ENCODE peak calls at places on chromosomes 11 and 22, in seven cellular contexts. E, Q, T, P, J, X and O are unnamed samples.

GRCh38 chr11:117417342-117417741 is 89.7 kb downstream of the CEP164 start:
- DNase-seq in X (no peak), J (no peak), P (no peak), E (no peak), Q (no peak), T (no peak), O (no peak)

GRCh38 chr22:24423519-24424000 is 3.8 kb upstream of the ADORA2A start:
- DNase-seq in X (no peak), E (no peak), Q (no peak), T (no peak), J (peak), P (peak), O (peak)

GRCh38 chr22:46361861-46362220 is 26.3 kb downstream of the TRMU start:
- DNase-seq in X (no peak), T (no peak), Q (no peak), E (no peak), P (no peak), J (no peak), O (no peak)

GRCh38 chr11:31805037-31805628 is 6.0 kb downstream of the PAX6 start:
- DNase-seq in E (peak), Q (no peak), X (no peak), P (no peak), J (no peak), T (no peak), O (no peak)

GRCh38 chr11:86696004-86696403 is 23.6 kb upstream of the ME3 start:
- DNase-seq in J (peak), Q (peak), P (no peak), X (no peak), E (peak), T (peak), O (no peak)

GRCh38 chr11:64321533-64321932 is 3.6 kb downstream of the PRDX5 start:
- DNase-seq in E (peak), T (no peak), J (no peak), X (no peak), P (no peak), Q (no peak), O (no peak)

GRCh38 chr11:95469268-95469667 is 238.3 kb upstream of the SESN3 start:
- DNase-seq in E (no peak), T (no peak), P (no peak), J (no peak), Q (no peak), X (no peak), O (no peak)

GRCh38 chr22:37802310-37803194 is 5.2 kb upstream of the GCAT start:
- DNase-seq in T (no peak), X (no peak), E (peak), P (no peak), J (no peak), Q (no peak), O (peak)

GRCh38 chr11:25317221-25317620 is 820.4 kb downstream of the LUZP2 start:
- DNase-seq in P (no peak), E (peak), Q (no peak), X (no peak), J (no peak), T (no peak), O (no peak)

GRCh38 chr11:9019861-9020260 is 16.1 kb upstream of the NRIP3 start:
- DNase-seq in E (no peak), Q (no peak), X (no peak), J (no peak), T (no peak), P (no peak), O (no peak)

GRCh38 chr11:35235944-35236666 is 97.1 kb downstream of the CD44 start:
- DNase-seq in P (no peak), Q (peak), J (peak), E (peak), T (peak), X (no peak), O (peak)

GRCh38 chr11:96267490-96268010 is 75.4 kb downstream of the MAML2 start:
- DNase-seq in E (no peak), J (no peak), T (no peak), P (peak), X (no peak), Q (no peak), O (peak)

GRCh38 chr11:44305643-44306468 is 4.1 kb downstream of the ALX4 start:
- DNase-seq in X (no peak), J (no peak), Q (no peak), E (peak), P (peak), T (no peak), O (peak)

GRCh38 chr11:115141715-115142114 is 362.5 kb downstream of the CADM1 start:
- DNase-seq in Q (no peak), P (no peak), J (no peak), T (no peak), X (no peak), E (no peak), O (no peak)

GRCh38 chr11:74325649-74326645 is 14.5 kb upstream of the P4HA3 start:
- DNase-seq in J (peak), T (peak), E (peak), Q (peak), X (peak), P (no peak), O (no peak)

GRCh38 chr11:61973603-61974162 is 6.2 kb upstream of the FTH1 start:
- DNase-seq in P (no peak), J (peak), E (no peak), X (no peak), Q (no peak), T (no peak), O (no peak)

GRCh38 chr11:70593446-70593983 is 195.2 kb downstream of the CTTN start:
- DNase-seq in E (no peak), P (no peak), X (no peak), Q (no peak), J (no peak), T (no peak), O (no peak)

GRCh38 chr22:35399114-35399677 is 744 bp upstream of the MCM5 start:
- DNase-seq in J (no peak), T (no peak), X (no peak), P (peak), Q (no peak), E (no peak), O (peak)

GRCh38 chr11:2466069-2466801 is 21.4 kb downstream of the KCNQ1 start:
- DNase-seq in X (no peak), J (no peak), P (no peak), T (no peak), Q (no peak), E (no peak), O (no peak)

GRCh38 chr22:46156031-46156430 is 5.7 kb downstream of the PPARA start:
- DNase-seq in X (no peak), T (no peak), J (no peak), Q (no peak), E (no peak), P (no peak), O (no peak)

GRCh38 chr11:122293298-122294023 is 177.4 kb upstream of the BLID start:
- DNase-seq in E (no peak), X (no peak), P (no peak), J (peak), T (peak), Q (no peak), O (no peak)

GRCh38 chr22:30314918-30315317 is 11.8 kb downstream of the TBC1D10A start:
- DNase-seq in E (peak), X (no peak), J (no peak), Q (no peak), P (peak), T (no peak), O (peak)

GRCh38 chr11:72812968-72813739 is 1.1 kb upstream of the ATG16L2 start:
- DNase-seq in J (peak), T (peak), Q (no peak), E (peak), X (no peak), P (peak), O (peak)

GRCh38 chr11:92865352-92865751 is 104.1 kb upstream of the MTNR1B start:
- DNase-seq in X (no peak), T (peak), Q (no peak), P (no peak), E (peak), J (no peak), O (no peak)

GRCh38 chr11:92859290-92859689 is 110.2 kb upstream of the MTNR1B start:
- DNase-seq in J (no peak), T (no peak), X (no peak), Q (no peak), P (no peak), E (no peak), O (no peak)

GRCh38 chr11:92866679-92867282 is 102.7 kb upstream of the MTNR1B start:
- DNase-seq in X (no peak), P (no peak), J (no peak), E (no peak), Q (no peak), T (no peak), O (no peak)

GRCh38 chr11:92861641-92862040 is 107.8 kb upstream of the MTNR1B start:
- DNase-seq in X (no peak), E (no peak), P (no peak), Q (no peak), T (no peak), J (no peak), O (no peak)
- TF ChIP-seq CTCF in X (peak), E (no peak), P (no peak), Q (no peak), T (no peak), J (no peak), O (no peak)

GRCh38 chr11:126284829-126285228 is 1.9 kb downstream of the TIRAP start:
- DNase-seq in P (peak), Q (peak), E (peak), X (no peak), T (peak), J (peak), O (peak)

GRCh38 chr11:126281666-126282175 is 1.2 kb upstream of the TIRAP start:
- DNase-seq in P (no peak), J (no peak), E (no peak), T (no peak), X (no peak), Q (no peak), O (no peak)

GRCh38 chr11:126281245-126281644 is 1.6 kb upstream of the TIRAP start:
- DNase-seq in J (no peak), P (no peak), Q (no peak), T (no peak), E (no peak), X (no peak), O (no peak)

GRCh38 chr11:126282361-126282741 is 542 bp upstream of the TIRAP start:
- DNase-seq in T (peak), E (peak), J (peak), X (no peak), Q (no peak), P (peak), O (peak)

DNA sequence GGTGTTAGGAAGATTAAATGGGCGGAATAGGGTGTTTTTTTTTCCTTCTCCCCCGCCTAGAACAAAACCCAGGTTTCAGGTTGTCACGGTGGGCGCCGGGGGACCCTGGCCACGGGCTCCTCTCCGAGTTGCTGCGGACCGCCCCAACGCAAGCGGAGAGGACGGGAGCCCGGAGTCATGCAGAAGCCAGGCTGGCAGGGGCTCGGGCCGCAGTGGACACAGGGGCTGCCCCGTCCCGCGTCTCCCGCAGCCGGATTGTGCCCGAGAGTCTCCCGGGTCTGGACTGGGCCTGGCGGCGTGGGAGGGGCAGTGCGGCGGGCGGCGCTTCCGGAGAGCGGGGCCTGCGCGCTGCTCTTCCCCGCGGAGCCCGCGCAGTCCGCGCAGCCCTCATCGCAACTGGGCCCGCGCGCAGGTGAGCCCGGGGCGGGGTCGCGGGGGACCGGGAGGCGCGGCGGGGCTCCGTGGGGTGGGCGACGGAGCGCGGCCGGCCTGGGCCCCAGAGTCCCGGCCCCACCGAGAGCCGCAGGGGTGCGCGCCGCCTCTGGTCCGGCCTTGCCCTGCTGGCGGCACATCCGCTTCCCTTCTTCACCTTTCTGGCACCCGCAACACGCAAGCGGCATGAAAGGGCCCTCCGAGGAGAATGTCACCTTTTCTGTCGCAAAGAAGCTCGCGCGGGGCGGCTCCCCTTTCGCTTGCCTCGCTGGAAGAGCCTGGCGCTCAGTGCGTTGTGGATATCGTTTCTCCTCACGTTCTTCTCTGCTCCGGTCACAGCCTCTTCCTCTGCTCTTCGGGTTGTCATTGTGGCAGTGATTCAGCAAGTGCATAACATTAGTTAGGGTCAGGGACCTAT is at the start of gene TIRAP:
- DNase-seq in Q (no peak), X (peak), T (peak), P (peak), E (peak), J (peak), O (peak)
- TF ChIP-seq CTCF in Q (no peak), X (peak), T (peak), P (no peak), E (no peak), J (peak), O (no peak)

DNA sequence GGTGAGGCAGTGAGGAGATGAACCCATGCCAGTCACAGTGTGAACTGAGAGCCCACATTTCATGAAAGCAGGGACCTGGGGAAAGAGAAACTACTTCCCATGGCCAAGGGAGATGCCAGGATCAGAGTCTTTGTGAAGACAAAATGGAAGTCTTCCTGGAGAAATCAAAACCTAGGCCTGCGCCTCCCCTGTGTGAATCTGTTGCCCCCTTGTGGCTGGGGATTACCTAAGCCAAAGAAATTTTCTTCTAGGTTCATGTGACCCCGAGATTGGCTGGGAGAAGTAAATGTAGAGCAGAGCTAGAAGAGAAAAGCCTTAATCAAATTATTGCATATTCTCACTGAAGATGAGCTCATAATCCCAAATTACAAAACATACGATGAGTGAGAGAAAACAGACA is 1075.3 kb downstream of the TBC1D22A start:
- DNase-seq in Q (no peak), E (peak), X (no peak), P (peak), J (peak), T (peak), O (peak)
- TF ChIP-seq CTCF in Q (peak), E (peak), X (no peak), P (peak), J (no peak), T (peak), O (peak)

GRCh38 chr11:36583667-36584066 is 10.6 kb upstream of the IFTAP start:
- DNase-seq in X (no peak), Q (no peak), T (no peak), J (no peak), P (no peak), E (no peak), O (no peak)
- TF ChIP-seq CTCF in X (no peak), Q (no peak), T (peak), J (no peak), P (no peak), E (no peak), O (no peak)

DNA sequence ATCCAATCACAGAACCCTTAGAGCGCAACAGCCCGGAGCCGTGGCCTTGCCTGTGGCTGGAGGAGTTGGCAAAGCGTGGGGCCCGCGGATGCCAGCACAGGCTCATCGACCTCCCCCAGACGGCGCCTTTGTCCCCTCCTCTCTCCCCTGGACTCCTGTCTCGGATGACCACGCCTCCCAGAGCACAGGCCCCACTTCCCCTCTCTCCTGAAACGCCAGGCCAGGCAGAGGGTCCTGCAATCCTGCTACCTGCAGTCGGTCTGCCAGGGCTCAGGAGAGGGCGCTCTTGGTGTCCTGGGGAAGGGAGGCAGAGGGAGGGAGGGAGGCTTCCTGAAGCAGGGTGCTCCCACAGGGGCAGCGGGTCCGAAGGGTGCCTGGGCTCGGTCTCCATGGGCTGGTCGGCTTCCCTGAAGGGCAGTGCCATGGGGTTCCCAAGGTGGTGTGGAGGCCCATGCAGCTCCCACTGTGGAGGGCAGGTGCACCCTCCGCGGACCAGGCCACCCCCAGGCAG is 16.6 kb upstream of the TTLL12 start:
- DNase-seq in P (no peak), X (no peak), T (no peak), E (no peak), J (no peak), Q (no peak), O (no peak)
- TF ChIP-seq CTCF in P (no peak), X (no peak), T (peak), E (no peak), J (no peak), Q (no peak), O (no peak)

DNA sequence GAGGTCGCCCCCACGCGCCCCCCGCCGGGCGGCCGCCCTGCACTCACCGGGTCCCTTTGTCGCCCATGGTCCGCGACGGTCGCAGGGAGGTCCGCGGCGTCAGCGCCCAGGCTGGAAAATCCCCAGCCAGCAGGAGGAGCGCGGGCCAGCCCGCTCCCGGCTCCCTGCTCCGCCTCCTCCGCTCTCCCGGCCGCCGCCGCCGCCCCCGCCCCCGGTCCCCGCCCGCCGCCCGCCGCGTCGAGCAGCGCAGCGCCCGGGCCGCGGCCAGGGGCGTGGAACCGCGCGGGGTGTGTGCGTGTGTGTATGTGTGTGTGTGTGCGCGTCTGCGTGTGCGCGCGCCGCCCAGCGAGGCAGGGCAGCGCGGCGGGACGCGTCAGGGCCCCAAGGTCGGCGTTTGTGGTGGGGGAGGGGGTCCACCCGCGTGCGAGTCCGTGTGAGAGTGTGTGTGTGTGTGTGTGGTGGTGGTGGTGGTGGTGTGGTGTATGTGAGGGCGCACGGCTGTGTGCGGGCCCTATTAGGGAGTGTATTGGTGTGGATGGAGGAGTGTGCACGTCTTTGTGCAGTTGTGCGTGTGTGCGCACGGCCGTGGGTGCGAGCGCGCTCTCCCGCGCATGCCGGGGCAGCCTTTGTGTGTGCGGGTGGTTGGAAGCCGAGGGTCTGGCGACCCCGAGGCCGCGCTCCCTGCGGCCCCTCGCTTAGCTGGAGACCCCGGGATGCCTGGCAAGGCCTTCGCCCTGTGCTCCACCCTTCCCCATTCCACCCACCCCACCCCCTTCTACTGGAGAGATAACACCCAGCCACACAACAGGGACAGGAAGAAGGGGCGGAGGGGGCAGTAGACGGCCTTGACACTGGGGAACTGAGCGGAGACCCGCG is at the start of gene ARRB1:
- DNase-seq in T (peak), E (peak), Q (no peak), X (peak), P (peak), J (peak), O (peak)
- TF ChIP-seq CTCF in T (no peak), E (no peak), Q (no peak), X (no peak), P (no peak), J (no peak), O (no peak)

GRCh38 chr11:26710489-26710888 is 11.4 kb downstream of the SLC5A12 start:
- DNase-seq in P (no peak), Q (no peak), E (no peak), T (no peak), X (no peak), J (no peak), O (no peak)
- TF ChIP-seq CTCF in P (no peak), Q (no peak), E (no peak), T (no peak), X (no peak), J (no peak), O (no peak)

DNA sequence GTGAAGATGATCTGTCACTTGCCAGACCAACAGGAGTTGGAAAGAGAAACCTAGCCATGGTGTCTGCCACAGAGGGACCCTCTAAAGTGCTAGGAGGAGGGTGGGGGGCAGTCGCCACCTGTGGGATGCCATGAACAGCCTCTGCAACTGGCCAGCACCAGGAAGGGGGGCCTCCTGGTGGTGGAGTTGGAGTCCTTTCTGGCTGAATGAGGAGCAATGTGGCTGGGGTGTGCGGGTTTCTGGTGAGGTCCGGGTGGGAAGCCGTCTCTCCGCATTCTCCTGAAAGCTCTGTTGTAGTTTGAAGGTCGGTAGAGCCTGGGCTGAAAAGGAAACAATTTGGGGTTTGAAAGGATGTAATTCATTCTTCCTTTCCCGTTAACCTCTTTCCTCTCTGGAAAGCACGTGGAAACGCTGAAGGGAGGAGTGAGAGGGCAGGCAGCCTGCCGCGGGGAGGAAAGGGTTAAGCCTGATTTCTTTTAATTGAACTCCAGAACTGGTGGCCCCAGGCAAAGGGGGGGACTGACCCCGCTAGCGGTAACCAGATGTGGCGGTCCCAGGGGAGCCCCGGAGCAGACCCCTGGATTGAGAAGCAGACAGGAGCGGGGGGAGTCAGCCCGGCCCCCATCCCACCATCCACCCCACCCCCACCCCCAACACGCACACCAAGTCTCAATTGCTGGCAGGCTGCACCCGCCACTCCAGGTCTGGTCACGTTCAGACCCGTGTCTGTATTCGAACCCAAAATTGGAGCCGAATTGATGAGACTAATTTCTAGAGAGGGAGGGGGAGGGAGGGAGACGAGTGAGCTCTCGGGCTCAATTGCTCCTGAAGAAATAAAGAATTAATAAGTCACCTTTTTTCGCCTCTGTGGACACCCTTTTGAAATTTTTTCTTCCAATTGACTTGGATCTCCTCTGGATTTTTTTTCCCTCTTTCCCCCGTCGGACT is 1.8 kb upstream of the FLI1 start:
- DNase-seq in T (no peak), J (no peak), X (no peak), Q (no peak), P (no peak), E (no peak), O (no peak)
- TF ChIP-seq CTCF in T (peak), J (peak), X (no peak), Q (no peak), P (no peak), E (no peak), O (no peak)